ENCODE peak calls at places on chromosomes 4 and X, in four cellular contexts. One of them, this sample, is unnamed.

GRCh38 chrX:109635151-109635550 is 10.2 kb upstream of the KCNE5 start:
- DNase-seq in lung microvascular endothelial cell: peak; percentile 17
- DNase-seq in stomach: no peak
- DNase-seq in effector CD4-positive, alpha-beta T cell: no peak
- DNase-seq in this sample: no peak

GRCh38 chr4:189773909-189774308 is 166.8 kb upstream of the FRG1 start:
- DNase-seq in stomach: no peak
- DNase-seq in effector CD4-positive, alpha-beta T cell: no peak
- DNase-seq in lung microvascular endothelial cell: no peak
- DNase-seq in this sample: no peak

GRCh38 chrX:112760697-112761096 is 79.9 kb downstream of the AMOT start:
- DNase-seq in stomach: no peak
- DNase-seq in effector CD4-positive, alpha-beta T cell: no peak
- DNase-seq in lung microvascular endothelial cell: peak; percentile 3
- DNase-seq in this sample: no peak

GRCh38 chrX:150258176-150258425 is 105.0 kb upstream of the MAMLD1 start:
- DNase-seq in lung microvascular endothelial cell: no peak
- DNase-seq in stomach: no peak
- DNase-seq in effector CD4-positive, alpha-beta T cell: no peak
- DNase-seq in this sample: no peak

GRCh38 chrX:10071451-10072163 is 85.2 kb upstream of the CLCN4 start:
- DNase-seq in lung microvascular endothelial cell: peak; percentile 62
- DNase-seq in stomach: no peak
- DNase-seq in effector CD4-positive, alpha-beta T cell: no peak
- DNase-seq in this sample: no peak

GRCh38 chr4:173405840-173406606 is 7.1 kb upstream of the SCRG1 start:
- DNase-seq in stomach: no peak
- DNase-seq in effector CD4-positive, alpha-beta T cell: no peak
- DNase-seq in lung microvascular endothelial cell: no peak
- DNase-seq in this sample: no peak

GRCh38 chrX:13750204-13750603 is 15.7 kb downstream of the OFD1 start:
- DNase-seq in lung microvascular endothelial cell: peak; percentile 51
- DNase-seq in stomach: no peak
- DNase-seq in effector CD4-positive, alpha-beta T cell: no peak
- DNase-seq in this sample: no peak

GRCh38 chr4:108320066-108320465 is 151.3 kb upstream of the LEF1 start:
- DNase-seq in effector CD4-positive, alpha-beta T cell: no peak
- DNase-seq in lung microvascular endothelial cell: no peak
- DNase-seq in stomach: no peak
- DNase-seq in this sample: no peak

GRCh38 chr4:15682340-15682725 is 706 bp downstream of the FAM200B start:
- DNase-seq in effector CD4-positive, alpha-beta T cell: no peak
- DNase-seq in stomach: no peak
- DNase-seq in lung microvascular endothelial cell: peak; percentile 10
- DNase-seq in this sample: no peak

GRCh38 chr4:80006935-80007744 is 65.9 kb downstream of the ANTXR2 start:
- DNase-seq in effector CD4-positive, alpha-beta T cell: no peak
- DNase-seq in stomach: no peak
- DNase-seq in lung microvascular endothelial cell: peak; percentile 57
- DNase-seq in this sample: no peak

GRCh38 chrX:53678667-53679066 is 7.9 kb downstream of the HUWE1 start:
- DNase-seq in effector CD4-positive, alpha-beta T cell: no peak
- DNase-seq in stomach: no peak
- DNase-seq in lung microvascular endothelial cell: peak; percentile 2
- DNase-seq in this sample: no peak

GRCh38 chrX:41921492-41922124 is 1.7 kb downstream of the CASK start:
- DNase-seq in lung microvascular endothelial cell: peak; percentile 18
- DNase-seq in stomach: no peak
- DNase-seq in effector CD4-positive, alpha-beta T cell: no peak
- DNase-seq in this sample: no peak

GRCh38 chrX:43718546-43718945 is 62.4 kb downstream of the MAOA start:
- DNase-seq in lung microvascular endothelial cell: no peak
- DNase-seq in effector CD4-positive, alpha-beta T cell: no peak
- DNase-seq in stomach: no peak
- DNase-seq in this sample: no peak

GRCh38 chr4:97664741-97665140 is 478.5 kb downstream of the STPG2 start:
- DNase-seq in lung microvascular endothelial cell: no peak
- DNase-seq in effector CD4-positive, alpha-beta T cell: no peak
- DNase-seq in stomach: no peak
- DNase-seq in this sample: peak; percentile 58

GRCh38 chrX:103585421-103586313 is at the start of gene TCEAL4:
- DNase-seq in effector CD4-positive, alpha-beta T cell: no peak
- DNase-seq in stomach: peak; percentile 63
- DNase-seq in lung microvascular endothelial cell: peak; percentile 35
- DNase-seq in this sample: peak; percentile 82

GRCh38 chr4:140018931-140019618 is 134.9 kb downstream of the MAML3 start:
- DNase-seq in stomach: no peak
- DNase-seq in lung microvascular endothelial cell: no peak
- DNase-seq in effector CD4-positive, alpha-beta T cell: no peak
- DNase-seq in this sample: no peak

GRCh38 chr4:92988301-92988700 is 684.5 kb downstream of the GRID2 start:
- DNase-seq in lung microvascular endothelial cell: no peak
- DNase-seq in stomach: no peak
- DNase-seq in effector CD4-positive, alpha-beta T cell: no peak
- DNase-seq in this sample: no peak

GRCh38 chr4:169485791-169486742 is 126.3 kb downstream of the NEK1 start:
- DNase-seq in effector CD4-positive, alpha-beta T cell: no peak
- DNase-seq in stomach: no peak
- DNase-seq in lung microvascular endothelial cell: peak; percentile 75
- DNase-seq in this sample: no peak

GRCh38 chr4:26325191-26325590 is 4.4 kb downstream of the RBPJ start:
- DNase-seq in effector CD4-positive, alpha-beta T cell: no peak
- DNase-seq in lung microvascular endothelial cell: peak; percentile 37
- DNase-seq in stomach: no peak
- DNase-seq in this sample: no peak

GRCh38 chrX:57977992-57978391 is 67.7 kb upstream of the ZXDA start:
- DNase-seq in lung microvascular endothelial cell: no peak
- DNase-seq in stomach: no peak
- DNase-seq in effector CD4-positive, alpha-beta T cell: no peak
- DNase-seq in this sample: no peak

GRCh38 chrX:133985164-133986007 is at the start of gene GPC3:
- DNase-seq in lung microvascular endothelial cell: peak; percentile 6
- DNase-seq in stomach: peak; percentile 39
- DNase-seq in effector CD4-positive, alpha-beta T cell: no peak
- DNase-seq in this sample: no peak

GRCh38 chr4:163492951-163493504 is 1.5 kb upstream of the TMA16 start:
- DNase-seq in lung microvascular endothelial cell: no peak
- DNase-seq in stomach: no peak
- DNase-seq in effector CD4-positive, alpha-beta T cell: no peak
- DNase-seq in this sample: no peak

GRCh38 chr4:154399259-154399974 is 92.2 kb downstream of the DCHS2 start:
- DNase-seq in effector CD4-positive, alpha-beta T cell: no peak
- DNase-seq in stomach: no peak
- DNase-seq in lung microvascular endothelial cell: peak; percentile 1
- DNase-seq in this sample: no peak

GRCh38 chr4:104592894-104593470 is 98.3 kb upstream of the CXXC4 start:
- DNase-seq in stomach: no peak
- DNase-seq in lung microvascular endothelial cell: peak; percentile 16
- DNase-seq in effector CD4-positive, alpha-beta T cell: no peak
- DNase-seq in this sample: no peak

GRCh38 chrX:39667191-39667590 is 430.6 kb downstream of the BCOR start:
- DNase-seq in lung microvascular endothelial cell: no peak
- DNase-seq in stomach: no peak
- DNase-seq in effector CD4-positive, alpha-beta T cell: no peak
- DNase-seq in this sample: no peak

GRCh38 chr4:1011022-1011694 is at the start of gene FGFRL1:
- DNase-seq in stomach: peak; percentile 96
- DNase-seq in lung microvascular endothelial cell: peak; percentile 86
- DNase-seq in effector CD4-positive, alpha-beta T cell: peak; percentile 89
- DNase-seq in this sample: peak; percentile 93

GRCh38 chrX:50704987-50705386 is 109.0 kb downstream of the SHROOM4 start:
- DNase-seq in effector CD4-positive, alpha-beta T cell: no peak
- DNase-seq in lung microvascular endothelial cell: peak; percentile 49
- DNase-seq in stomach: no peak
- DNase-seq in this sample: no peak

GRCh38 chrX:46477435-46477834 is 67.8 kb downstream of the ZNF674 start:
- DNase-seq in effector CD4-positive, alpha-beta T cell: no peak
- DNase-seq in stomach: no peak
- DNase-seq in lung microvascular endothelial cell: peak; percentile 45
- DNase-seq in this sample: no peak

GRCh38 chr4:2141022-2141761 is 82.1 kb downstream of the NAT8L start:
- DNase-seq in lung microvascular endothelial cell: no peak
- DNase-seq in effector CD4-positive, alpha-beta T cell: no peak
- DNase-seq in stomach: no peak
- DNase-seq in this sample: no peak

GRCh38 chrX:17844236-17844635 is 16.9 kb downstream of the RAI2 start:
- DNase-seq in effector CD4-positive, alpha-beta T cell: no peak
- DNase-seq in lung microvascular endothelial cell: no peak
- DNase-seq in stomach: no peak
- DNase-seq in this sample: no peak

GRCh38 chrX:65985211-65985610 is 54.7 kb downstream of the VSIG4 start:
- DNase-seq in lung microvascular endothelial cell: no peak
- DNase-seq in stomach: no peak
- DNase-seq in effector CD4-positive, alpha-beta T cell: no peak
- DNase-seq in this sample: no peak

GRCh38 chr4:83124079-83124780 is 9.7 kb upstream of the PLAC8 start:
- DNase-seq in lung microvascular endothelial cell: no peak
- DNase-seq in stomach: no peak
- DNase-seq in effector CD4-positive, alpha-beta T cell: no peak
- DNase-seq in this sample: no peak

GRCh38 chrX:18574591-18574990 is 97.3 kb downstream of the RS1 start:
- DNase-seq in lung microvascular endothelial cell: peak; percentile 66
- DNase-seq in stomach: no peak
- DNase-seq in effector CD4-positive, alpha-beta T cell: no peak
- DNase-seq in this sample: no peak

GRCh38 chr4:173924561-173924960 is 358.9 kb downstream of the FBXO8 start:
- DNase-seq in stomach: no peak
- DNase-seq in effector CD4-positive, alpha-beta T cell: no peak
- DNase-seq in lung microvascular endothelial cell: no peak
- DNase-seq in this sample: no peak

This sample was measured in cardiac septum.